ENCODE peak calls at places on chromosomes 5 and 9, in four cellular contexts. N is iPS DF 6.9; J is stimulated activated CD4-positive, alpha-beta T cell treated with anti-CD3 and anti-CD28 coated beads, Interleukin-12 subunit alpha, Interleukin-12 subunit beta, amount 100 ng/mL, for 24 hours; Y is activated gamma-delta T cell. H is an unnamed sample.

GRCh38 chr5:102830241-102830640 is 75.1 kb downstream of the PAM start:
- DNase-seq in N (no peak), J (no peak), Y (no peak), H (no peak)

GRCh38 chr5:86797677-86798076 is 179.9 kb downstream of the COX7C start:
- DNase-seq in N (peak), J (no peak), Y (no peak), H (no peak)

GRCh38 chr9:33778700-33779351 is 16.5 kb upstream of the PRSS3 start:
- DNase-seq in N (peak), J (peak), Y (no peak), H (peak)

GRCh38 chr5:2135354-2135753 is 252.6 kb upstream of the IRX4 start:
- DNase-seq in N (no peak), J (no peak), Y (no peak), H (no peak)

GRCh38 chr5:32153723-32154122 is 20.4 kb downstream of the GOLPH3 start:
- DNase-seq in N (no peak), J (no peak), Y (no peak), H (no peak)

GRCh38 chr5:181152406-181152805 is 5.0 kb downstream of the OR2V2 start:
- DNase-seq in N (no peak), J (no peak), Y (no peak), H (no peak)

GRCh38 chr5:27290166-27290565 is 251.8 kb upstream of the CDH9 start:
- DNase-seq in N (peak), J (no peak), Y (no peak), H (no peak)

GRCh38 chr9:123401879-123402513 is 46.0 kb downstream of the CRB2 start:
- DNase-seq in N (no peak), J (no peak), Y (no peak), H (peak)

GRCh38 chr5:24642022-24642421 is 2.8 kb downstream of the CDH10 start:
- DNase-seq in N (no peak), J (no peak), Y (no peak), H (no peak)

GRCh38 chr5:57316798-57317327 is 143.0 kb downstream of the GPBP1 start:
- DNase-seq in N (no peak), J (no peak), Y (no peak), H (peak)

GRCh38 chr9:128787583-128788156 is 617 bp downstream of the TBC1D13 start:
- DNase-seq in N (no peak), J (no peak), Y (no peak), H (no peak)

GRCh38 chr5:14806452-14806851 is 65.1 kb downstream of the ANKH start:
- DNase-seq in N (no peak), J (no peak), Y (no peak), H (peak)

GRCh38 chr5:120382813-120383212 is 81.3 kb upstream of the PRR16 start:
- DNase-seq in N (no peak), J (no peak), Y (no peak), H (peak)

GRCh38 chr5:172096184-172096941 is 89.9 kb upstream of the FBXW11 start:
- DNase-seq in N (no peak), J (no peak), Y (no peak), H (no peak)

GRCh38 chr5:91293131-91293530 is 90.0 kb downstream of the ARRDC3 start:
- DNase-seq in N (no peak), J (no peak), Y (no peak), H (no peak)

GRCh38 chr9:35813434-35814105 is 1.3 kb downstream of the HINT2 start:
- DNase-seq in N (no peak), J (no peak), Y (no peak), H (no peak)

H was measured in fibroblast of gingiva.